ENCODE peak calls at places on chromosomes 2 and 18, in four cellular contexts. D is adrenal gland, Q is mucosa of descending colon, Z is fibroblast of lung. R is an unnamed sample.

GRCh38 chr18:33733376-33733775 is 155.4 kb downstream of the ASXL3 start:
- DNase-seq in Z (no peak), Q (no peak), D (no peak), R (no peak)

GRCh38 chr18:48216639-48217280 is 192.4 kb downstream of the ZBTB7C start:
- DNase-seq in Q (no peak), D (no peak), Z (no peak), R (no peak)

GRCh38 chr18:9571546-9571945 is 42.8 kb downstream of the PPP4R1 start:
- DNase-seq in D (no peak), Q (peak; percentile 16), Z (no peak), R (no peak)

GRCh38 chr18:55097406-55098170 is 138.3 kb upstream of the CCDC68 start:
- DNase-seq in Z (peak; percentile 11), D (no peak), Q (no peak), R (no peak)

GRCh38 chr2:8684421-8684884 is 2.6 kb downstream of the ID2 start:
- DNase-seq in D (peak; percentile 44), Z (peak; percentile 22), Q (no peak), R (no peak)

GRCh38 chr2:233021771-233022170 is 8.7 kb upstream of the NGEF start:
- DNase-seq in D (peak; percentile 30), Z (peak; percentile 5), Q (no peak), R (no peak)

GRCh38 chr2:29398384-29399237 is 283.4 kb downstream of the CLIP4 start:
- DNase-seq in Q (no peak), D (no peak), Z (no peak), R (no peak)

GRCh38 chr2:64130333-64130732 is 13.9 kb downstream of the PELI1 start:
- DNase-seq in Q (no peak), Z (no peak), D (no peak), R (no peak)

GRCh38 chr2:132009177-132009873 is 152.4 kb downstream of the ANKRD30BL start:
- DNase-seq in Q (no peak), Z (no peak), D (no peak), R (no peak)

GRCh38 chr18:57970356-57971095 is 73.5 kb upstream of the NEDD4L start:
- DNase-seq in Q (peak; percentile 30), D (no peak), Z (no peak), R (no peak)

GRCh38 chr2:55883829-55884228 is 39.8 kb downstream of the EFEMP1 start:
- DNase-seq in Z (no peak), D (no peak), Q (no peak), R (no peak)

GRCh38 chr2:190649798-190650390 is 1.0 kb downstream of the NAB1 start:
- DNase-seq in D (peak; percentile 21), Q (peak; percentile 28), Z (peak; percentile 51), R (peak; percentile 39)

GRCh38 chr2:152520759-152521158 is 185.8 kb downstream of the FMNL2 start:
- DNase-seq in Z (no peak), Q (no peak), D (no peak), R (no peak)

GRCh38 chr2:109247340-109247739 is 118.3 kb downstream of the SH3RF3 start:
- DNase-seq in Q (peak; percentile 61), D (no peak), Z (no peak), R (no peak)

GRCh38 chr2:48195168-48195567 is 288.9 kb upstream of the FBXO11 start:
- DNase-seq in Q (no peak), D (no peak), Z (no peak), R (no peak)

GRCh38 chr18:2891526-2892431 is 45.0 kb downstream of the EMILIN2 start:
- DNase-seq in D (no peak), Z (no peak), Q (no peak), R (no peak)

GRCh38 chr2:127407091-127407490 is 11.1 kb upstream of the PROC start:
- DNase-seq in Q (no peak), D (no peak), Z (no peak), R (no peak)

GRCh38 chr18:46040747-46041104 is 31.3 kb downstream of the PSTPIP2 start:
- DNase-seq in D (no peak), Z (no peak), Q (no peak), R (no peak)

GRCh38 chr2:236857781-236858180 is 227.9 kb upstream of the COPS8 start:
- DNase-seq in D (no peak), Z (no peak), Q (no peak), R (no peak)

GRCh38 chr2:55156326-55156725 is 75.8 kb downstream of the CLHC1 start:
- DNase-seq in Q (no peak), Z (peak; percentile 35), D (no peak), R (no peak)

GRCh38 chr2:101197814-101198213 is 46.6 kb upstream of the TBC1D8 start:
- DNase-seq in D (no peak), Q (no peak), Z (no peak), R (no peak)

GRCh38 chr2:127256381-127256780 is 36.3 kb upstream of the CYP27C1 start:
- DNase-seq in Q (no peak), D (no peak), Z (no peak), R (no peak)

GRCh38 chr2:212863185-212863588 is 288.2 kb downstream of the IKZF2 start:
- DNase-seq in Q (peak; percentile 19), D (no peak), Z (peak; percentile 38), R (peak; percentile 50)

GRCh38 chr2:201450910-201451329 is 338 bp downstream of the TRAK2 start:
- DNase-seq in D (no peak), Q (no peak), Z (peak; percentile 57), R (no peak)

GRCh38 chr2:197358927-197359326 is 48.3 kb upstream of the ANKRD44 start:
- DNase-seq in Q (no peak), D (no peak), Z (no peak), R (peak; percentile 23)

GRCh38 chr2:160719116-160719515 is 225.5 kb upstream of the RBMS1 start:
- DNase-seq in D (no peak), Q (no peak), Z (no peak), R (peak; percentile 42)

GRCh38 chr2:43519711-43520221 is 76.1 kb downstream of the THADA start:
- DNase-seq in Z (peak; percentile 88), D (no peak), Q (no peak), R (peak; percentile 94)

GRCh38 chr18:25467226-25468065 is 115.5 kb upstream of the ZNF521 start:
- DNase-seq in Z (peak; percentile 55), Q (no peak), D (peak; percentile 98), R (peak; percentile 3)

GRCh38 chr2:239220976-239221375 is 179.8 kb downstream of the HDAC4 start:
- DNase-seq in Q (no peak), Z (no peak), D (no peak), R (no peak)

GRCh38 chr18:25704096-25704870 is 352.3 kb upstream of the ZNF521 start:
- DNase-seq in Z (no peak), Q (no peak), D (no peak), R (no peak)

GRCh38 chr2:204486855-204487254 is 58.4 kb upstream of the PARD3B start:
- DNase-seq in Z (peak; percentile 81), D (no peak), Q (no peak), R (peak; percentile 50)

GRCh38 chr2:98716786-98717185 is 14.1 kb downstream of the MGAT4A start:
- DNase-seq in Q (no peak), Z (no peak), D (no peak), R (no peak)

GRCh38 chr2:204533629-204534370 is 11.5 kb upstream of the PARD3B start:
- DNase-seq in Q (peak; percentile 23), Z (peak; percentile 58), D (no peak), R (peak; percentile 73)

GRCh38 chr2:176446718-176447414 is 177.6 kb downstream of the MTX2 start:
- DNase-seq in Z (no peak), Q (no peak), D (no peak), R (no peak)

GRCh38 chr2:143686585-143687164 is 557.5 kb downstream of the ARHGAP15 start:
- DNase-seq in Q (no peak), Z (peak; percentile 63), D (no peak), R (peak; percentile 16)

GRCh38 chr2:158990397-158991209 is 22.2 kb downstream of the TANC1 start:
- DNase-seq in Q (no peak), Z (peak; percentile 73), D (no peak), R (peak; percentile 98)

GRCh38 chr2:158993030-158993429 is 24.6 kb downstream of the TANC1 start:
- DNase-seq in D (no peak), Z (no peak), Q (no peak), R (no peak)

GRCh38 chr2:158989165-158989564 is 20.7 kb downstream of the TANC1 start:
- DNase-seq in Q (no peak), D (no peak), Z (no peak), R (no peak)

GRCh38 chr2:158984554-158985207 is 16.2 kb downstream of the TANC1 start:
- DNase-seq in D (no peak), Q (no peak), Z (no peak), R (no peak)

GRCh38 chr2:158988501-158988900 is 20.1 kb downstream of the TANC1 start:
- DNase-seq in Q (no peak), Z (no peak), D (no peak), R (no peak)
- H3K4me1 ChIP-seq in Q (no peaks in the 10 kb centered on the region), Z (peaks cover 12% of the 10 kb centered on the region), D (no peaks in the 10 kb centered on the region), R (peaks cover 49% of the 10 kb centered on the region)

GRCh38 chr2:221551864-221552263 is 20.2 kb downstream of the EPHA4 start:
- DNase-seq in Z (no peak), D (no peak), Q (no peak), R (no peak)

GRCh38 chr2:221555511-221555845 is 16.6 kb downstream of the EPHA4 start:
- DNase-seq in D (no peak), Z (no peak), Q (no peak), R (no peak)

GRCh38 chr2:221554769-221555510 is 17.2 kb downstream of the EPHA4 start:
- DNase-seq in Q (no peak), Z (no peak), D (no peak), R (no peak)

GRCh38 chr2:221552282-221552681 is 19.8 kb downstream of the EPHA4 start:
- DNase-seq in Z (no peak), Q (no peak), D (no peak), R (no peak)

DNA sequence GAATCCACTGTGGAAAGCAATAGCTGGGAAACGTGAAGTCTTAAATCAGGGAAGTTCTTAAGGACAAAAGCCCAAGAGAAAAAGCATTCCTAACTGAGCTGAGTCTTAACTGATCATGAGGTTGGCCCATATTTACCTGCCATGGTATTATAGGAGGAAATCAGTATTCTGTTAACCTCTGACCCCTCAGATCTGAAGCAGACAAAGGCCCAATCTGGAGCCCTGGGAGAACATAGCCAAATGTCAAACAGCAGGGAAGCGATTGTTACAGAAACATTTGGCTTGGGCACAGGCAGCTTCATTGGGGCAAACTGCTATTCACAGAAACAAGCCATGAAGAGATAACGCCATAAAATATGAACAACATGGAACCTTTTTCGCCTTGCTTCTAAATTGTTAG is 18.8 kb downstream of the EPHA4 start:
- DNase-seq in D (no peak), Q (no peak), Z (no peak), R (no peak)
- H3K4me1 ChIP-seq in D (no peaks in the 10 kb centered on the region), Q (no peaks in the 10 kb centered on the region), Z (no peaks in the 10 kb centered on the region), R (no peaks in the 10 kb centered on the region)

GRCh38 chr2:61534926-61535325 is 3.2 kb downstream of the XPO1 start:
- DNase-seq in Z (peak; percentile 17), D (no peak), Q (no peak), R (no peak)
- H3K4me1 ChIP-seq in Z (peaks cover 3% of the 10 kb centered on the region), D (peaks cover 19% of the 10 kb centered on the region), Q (peaks cover 20% of the 10 kb centered on the region), R (peaks cover 14% of the 10 kb centered on the region)

DNA sequence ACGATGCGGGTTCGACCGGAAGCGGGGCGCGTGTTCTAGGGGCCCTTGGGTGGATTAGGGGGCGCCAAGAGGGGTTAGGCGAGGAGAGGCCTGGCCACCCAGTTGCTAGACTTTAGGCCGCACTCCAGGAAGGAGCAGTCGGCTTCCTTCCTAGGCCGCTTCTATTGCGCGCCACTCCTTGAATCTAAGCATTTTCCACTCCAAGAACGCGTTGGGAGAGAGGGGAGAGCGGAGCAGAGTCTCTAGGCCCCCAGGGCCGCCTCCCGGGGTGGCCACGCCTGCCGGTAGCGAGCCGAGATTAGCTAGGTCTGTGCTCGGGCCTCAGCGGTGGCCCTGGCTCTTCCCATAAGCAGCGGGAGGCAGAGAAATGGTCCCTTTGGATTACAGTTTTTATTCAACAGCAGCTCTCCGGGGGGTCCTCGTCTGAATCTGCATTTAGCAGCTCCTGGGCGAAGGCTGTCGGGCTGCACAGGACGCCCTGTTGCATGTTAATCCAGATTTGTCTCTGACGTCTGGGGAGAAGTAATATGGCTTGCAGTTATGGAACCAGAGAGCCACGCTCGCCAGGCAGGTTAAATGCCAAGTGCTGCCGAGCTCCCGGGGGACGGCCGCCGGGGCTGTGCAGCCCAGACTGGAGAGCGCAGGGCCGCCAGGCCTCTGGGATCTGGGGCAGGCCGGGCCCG is 11.4 kb downstream of the MEIS1 start:
- DNase-seq in Z (peak; percentile 79), D (peak; percentile 71), Q (no peak), R (no peak)
- H3K4me1 ChIP-seq in Z (peaks cover 4% of the 10 kb centered on the region), D (peaks cover 4% of the 10 kb centered on the region), Q (no peaks in the 10 kb centered on the region), R (no peaks in the 10 kb centered on the region)